ENCODE peak calls at places on chromosome 21, in ten cellular contexts. K is GM13977; J is NCI-H2171 treated with DMSO at 0.1 percent for 48 hours; Q is T-helper 1 cell; F is A549; D is Calu3; I is body of pancreas; B is foreskin fibroblast; N is NCI-H1105; E is activated gamma-delta T cell treated with anti-CD3 and anti-CD28 coated beads, Interleukin-2, amount 50 U/mL, for 16 hours. W is an unnamed sample.

GRCh38 chr21:25670726-25671125 is 31.7 kb downstream of the JAM2 start:
- DNase-seq in K (no peak), J (no peak), Q (no peak), F (no peak), D (no peak), I (no peak), B (peak; percentile 81), N (no peak), E (no peak), W (no peak)

GRCh38 chr21:25513810-25514209 is 93.5 kb downstream of the MRPL39 start:
- DNase-seq in K (no peak), J (no peak), Q (no peak), F (no peak), D (no peak), I (no peak), B (no peak), N (no peak), E (no peak), W (no peak)

GRCh38 chr21:41663805-41664788 is 102.8 kb downstream of the RIPK4 start:
- DNase-seq in K (no peak), J (no peak), Q (no peak), F (peak; percentile 65), D (peak; percentile 64), I (peak; percentile 49), B (peak; percentile 46), N (no peak), E (no peak), W (no peak)

GRCh38 chr21:15895142-15896106 is 165.6 kb downstream of the USP25 start:
- DNase-seq in K (no peak), J (no peak), Q (no peak), F (no peak), D (no peak), I (no peak), B (peak; percentile 9), N (no peak), E (no peak), W (no peak)

GRCh38 chr21:36744560-36745231 is 45.8 kb downstream of the SIM2 start:
- DNase-seq in K (no peak), J (no peak), Q (no peak), F (no peak), D (no peak), I (peak; percentile 13), B (no peak), N (peak; percentile 85), E (no peak), W (no peak)

GRCh38 chr21:42860345-42860744 is 19.0 kb downstream of the WDR4 start:
- DNase-seq in K (no peak), J (no peak), Q (no peak), F (no peak), D (no peak), I (no peak), B (no peak), N (no peak), E (no peak), W (no peak)

GRCh38 chr21:17370263-17370662 is 142.6 kb upstream of the CXADR start:
- DNase-seq in K (no peak), J (no peak), Q (no peak), F (no peak), D (peak; percentile 62), I (peak; percentile 31), B (no peak), N (no peak), E (no peak), W (no peak)

GRCh38 chr21:28160378-28160777 is 832.3 kb downstream of the LTN1 start:
- DNase-seq in K (no peak), J (no peak), Q (no peak), F (no peak), D (no peak), I (no peak), B (no peak), N (no peak), E (no peak), W (no peak)

GRCh38 chr21:45377866-45378257 is 27.1 kb upstream of the COL18A1 start:
- DNase-seq in K (no peak), J (no peak), Q (no peak), F (no peak), D (no peak), I (no peak), B (no peak), N (no peak), E (no peak), W (no peak)

W was measured in T follicular helper cell.